ENCODE peak calls at places on chromosome 15, in ten cellular contexts. X is epithelial cell of proximal tubule; G is effector CD4-positive, alpha-beta T cell; N is frontal cortex; U is AG09309; Z is foreskin fibroblast; Y is fibroblast of lung; S is activated T-cell treated with anti-CD3 and anti-CD28 coated beads for 24 hours; H is CD8-positive, alpha-beta memory T cell; K is WTC11. C is an unnamed sample.
A peak's percentile ranks its signal among the peaks of the same experiment; 100 is the strongest.

GRCh38 chr15:74723754-74724334 is 1.5 kb downstream of the CYP1A1 start:
- DNase-seq in X (peak; percentile 29), G (no peak), N (peak; percentile 84), U (no peak), Z (peak; percentile 14), Y (peak; percentile 62), S (no peak), H (peak; percentile 25), K (no peak), C (no peak)

GRCh38 chr15:99729920-99730319 is 3.3 kb downstream of the LYSMD4 start:
- DNase-seq in X (no peak), G (no peak), N (no peak), U (no peak), Z (peak; percentile 58), Y (peak; percentile 80), S (no peak), H (no peak), K (peak; percentile 52), C (no peak)

GRCh38 chr15:66024998-66025397 is 155.7 kb downstream of the RAB11A start:
- DNase-seq in X (no peak), G (no peak), N (no peak), U (no peak), Z (no peak), Y (no peak), S (no peak), H (no peak), K (no peak), C (no peak)

GRCh38 chr15:67095834-67096366 is 30.5 kb downstream of the SMAD3 start:
- DNase-seq in X (no peak), G (no peak), N (no peak), U (no peak), Z (no peak), Y (no peak), S (no peak), H (no peak), K (no peak), C (no peak)

GRCh38 chr15:27046891-27047290 is 75.9 kb downstream of the GABRG3 start:
- DNase-seq in X (no peak), G (no peak), N (no peak), U (no peak), Z (no peak), Y (no peak), S (no peak), H (no peak), K (no peak), C (no peak)

GRCh38 chr15:40051616-40052415 is 12.8 kb upstream of the SRP14 start:
- DNase-seq in X (no peak), G (no peak), N (no peak), U (no peak), Z (no peak), Y (no peak), S (no peak), H (no peak), K (no peak), C (no peak)

GRCh38 chr15:47331796-47332480 is 385.4 kb upstream of the SEMA6D start:
- DNase-seq in X (peak; percentile 6), G (no peak), N (no peak), U (no peak), Z (peak; percentile 60), Y (peak; percentile 91), S (no peak), H (no peak), K (no peak), C (no peak)

GRCh38 chr15:70632981-70633380 is 130.4 kb downstream of the UACA start:
- DNase-seq in X (no peak), G (no peak), N (no peak), U (no peak), Z (no peak), Y (no peak), S (no peak), H (no peak), K (peak; percentile 42), C (no peak)

GRCh38 chr15:29039466-29040366 is 153.9 kb downstream of the APBA2 start:
- DNase-seq in X (no peak), G (no peak), N (no peak), U (no peak), Z (no peak), Y (no peak), S (no peak), H (no peak), K (no peak), C (no peak)

GRCh38 chr15:49223536-49224274 is 53.7 kb downstream of the GALK2 start:
- DNase-seq in X (no peak), G (no peak), N (no peak), U (no peak), Z (no peak), Y (no peak), S (no peak), H (no peak), K (no peak), C (no peak)

GRCh38 chr15:37135225-37135624 is 34.9 kb upstream of the MEIS2 start:
- DNase-seq in X (no peak), G (no peak), N (no peak), U (no peak), Z (no peak), Y (no peak), S (no peak), H (no peak), K (no peak), C (no peak)

GRCh38 chr15:101477851-101478353 is 11.6 kb downstream of the PCSK6 start:
- DNase-seq in X (no peak), G (no peak), N (no peak), U (no peak), Z (no peak), Y (no peak), S (no peak), H (no peak), K (no peak), C (no peak)

GRCh38 chr15:29670945-29671307 is 151.3 kb downstream of the TJP1 start:
- DNase-seq in X (peak; percentile 97), G (no peak), N (no peak), U (peak; percentile 57), Z (peak; percentile 83), Y (peak; percentile 16), S (no peak), H (no peak), K (no peak), C (no peak)

GRCh38 chr15:31111091-31111647 is 9.6 kb upstream of the TRPM1 start:
- DNase-seq in X (no peak), G (no peak), N (no peak), U (peak; percentile 46), Z (no peak), Y (no peak), S (no peak), H (no peak), K (no peak), C (no peak)

GRCh38 chr15:65355173-65355982 is 22.4 kb downstream of the IGDCC3 start:
- DNase-seq in X (no peak), G (no peak), N (peak; percentile 79), U (no peak), Z (no peak), Y (no peak), S (no peak), H (no peak), K (no peak), C (no peak)

GRCh38 chr15:25401511-25401910 is 37.3 kb downstream of the UBE3A start:
- DNase-seq in X (no peak), G (no peak), N (no peak), U (no peak), Z (no peak), Y (no peak), S (no peak), H (no peak), K (no peak), C (no peak)

C was measured in T-helper 22 cell.